ENCODE peak calls at places on chromosomes 2 and 18, in nine cellular contexts. A is kidney, X is ascending aorta, N is small intestine, H is Peyer's patch, O is HAP-1, M is adipocyte, F is cardiac muscle cell, P is aorta. S is an unnamed sample. For H3K9me3, the result is how much of the 10 kb centered on the place peaks cover.

GRCh38 chr2:111227716-111228141 is 107.0 kb downstream of the BCL2L11 start:
- DNase-seq in A (no peak), X (no peak), N (no peak), H (no peak), O (peak), M (peak), F (peak), P (no peak), S (no peak)

GRCh38 chr2:204487447-204488229 is 57.6 kb upstream of the PARD3B start:
- DNase-seq in A (no peak), X (no peak), N (no peak), H (no peak), O (no peak), M (peak), F (no peak), P (no peak), S (no peak)

GRCh38 chr2:181240844-181241243 is 216.3 kb upstream of the ITGA4 start:
- DNase-seq in A (no peak), X (no peak), N (no peak), H (no peak), O (no peak), M (no peak), F (no peak), P (no peak), S (no peak)

GRCh38 chr18:72427721-72428120 is 116.4 kb downstream of the CBLN2 start:
- DNase-seq in A (no peak), X (no peak), N (no peak), H (no peak), O (no peak), M (peak), F (no peak), P (no peak), S (no peak)

GRCh38 chr2:228115-228514 is 35.7 kb downstream of the SH3YL1 start:
- DNase-seq in A (no peak), X (no peak), N (no peak), H (no peak), O (no peak), M (no peak), F (no peak), P (no peak), S (no peak)

GRCh38 chr2:180208841-180209240 is 201.7 kb upstream of the CWC22 start:
- DNase-seq in A (no peak), X (no peak), N (no peak), H (no peak), O (no peak), M (peak), F (peak), P (no peak), S (no peak)

GRCh38 chr2:101779652-101780051 is 82.1 kb downstream of the MAP4K4 start:
- DNase-seq in A (no peak), X (no peak), N (no peak), H (no peak), O (no peak), M (no peak), F (no peak), P (no peak), S (no peak)

GRCh38 chr2:237864030-237864931 is 4.9 kb downstream of the RAMP1 start:
- DNase-seq in A (peak), X (no peak), N (peak), H (no peak), O (no peak), M (no peak), F (no peak), P (no peak), S (peak)

GRCh38 chr2:71830497-71831207 is 317.0 kb downstream of the CYP26B1 start:
- DNase-seq in A (no peak), X (no peak), N (no peak), H (no peak), O (no peak), M (no peak), F (no peak), P (no peak), S (no peak)

GRCh38 chr2:19073522-19073921 is 284.9 kb downstream of the OSR1 start:
- DNase-seq in A (no peak), X (no peak), N (no peak), H (no peak), O (no peak), M (peak), F (peak), P (no peak), S (no peak)

GRCh38 chr2:4618141-4618540 is 914.8 kb downstream of the DCDC2C start:
- DNase-seq in A (no peak), X (no peak), N (no peak), H (no peak), O (no peak), M (no peak), F (no peak), P (no peak), S (no peak)

GRCh38 chr2:4618630-4619228 is 915.4 kb downstream of the DCDC2C start:
- DNase-seq in A (no peak), X (no peak), N (no peak), H (no peak), O (no peak), M (no peak), F (no peak), P (no peak), S (no peak)
- H3K9me3 ChIP-seq in A (under half), X (under half), N (under half), H (under half), O (under half), M (under half), F (under half), P (under half), S (under half)

GRCh38 chr2:209376686-209377085 is 47.2 kb upstream of the MAP2 start:
- DNase-seq in A (no peak), X (no peak), N (no peak), H (no peak), O (no peak), M (no peak), F (no peak), P (no peak), S (no peak)
- H3K9me3 ChIP-seq in A (under half), X (under half), N (under half), H (under half), O (under half), M (under half), F (under half), P (under half), S (under half)

GRCh38 chr2:122132292-122132691 is 376.8 kb downstream of the TSN start:
- DNase-seq in A (no peak), X (no peak), N (no peak), H (no peak), O (no peak), M (no peak), F (peak), P (no peak), S (no peak)

DNA sequence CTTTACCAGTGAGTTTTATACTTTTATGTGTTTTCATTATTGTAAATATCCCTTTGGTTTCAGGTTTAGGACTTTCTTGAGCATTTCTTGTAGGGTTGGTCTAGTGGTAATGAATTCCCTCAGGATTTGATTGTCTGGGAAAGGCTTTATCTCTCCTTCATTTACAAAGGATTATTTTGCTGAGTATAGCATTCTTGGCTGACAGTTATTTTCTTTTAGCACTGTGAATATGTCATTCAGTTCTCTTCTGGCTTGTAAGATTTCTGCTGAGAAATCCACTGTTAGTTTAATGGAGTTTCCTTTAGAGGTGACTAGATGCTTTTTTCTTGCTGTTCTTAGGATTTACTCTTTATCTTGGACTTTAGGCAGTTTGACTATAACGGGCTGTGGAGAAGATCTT is 373.9 kb downstream of the TSN start:
- DNase-seq in A (no peak), X (no peak), N (no peak), H (no peak), O (no peak), M (no peak), F (no peak), P (no peak), S (no peak)
- H3K9me3 ChIP-seq in A (under half), X (under half), N (under half), H (under half), O (under half), M (under half), F (under half), P (under half), S (under half)

GRCh38 chr18:79901665-79902064 is 49.8 kb downstream of the SLC66A2 start:
- DNase-seq in A (no peak), X (no peak), N (no peak), H (no peak), O (no peak), M (no peak), F (no peak), P (no peak), S (no peak)

GRCh38 chr18:79902640-79903039 is 48.8 kb downstream of the SLC66A2 start:
- DNase-seq in A (no peak), X (no peak), N (no peak), H (no peak), O (no peak), M (no peak), F (no peak), P (no peak), S (peak)

GRCh38 chr18:79903071-79903635 is 48.3 kb downstream of the SLC66A2 start:
- DNase-seq in A (peak), X (no peak), N (no peak), H (no peak), O (no peak), M (no peak), F (no peak), P (no peak), S (no peak)

GRCh38 chr18:79900610-79901570 is 50.6 kb downstream of the SLC66A2 start:
- DNase-seq in A (peak), X (no peak), N (no peak), H (no peak), O (peak), M (no peak), F (no peak), P (peak), S (peak)

DNA sequence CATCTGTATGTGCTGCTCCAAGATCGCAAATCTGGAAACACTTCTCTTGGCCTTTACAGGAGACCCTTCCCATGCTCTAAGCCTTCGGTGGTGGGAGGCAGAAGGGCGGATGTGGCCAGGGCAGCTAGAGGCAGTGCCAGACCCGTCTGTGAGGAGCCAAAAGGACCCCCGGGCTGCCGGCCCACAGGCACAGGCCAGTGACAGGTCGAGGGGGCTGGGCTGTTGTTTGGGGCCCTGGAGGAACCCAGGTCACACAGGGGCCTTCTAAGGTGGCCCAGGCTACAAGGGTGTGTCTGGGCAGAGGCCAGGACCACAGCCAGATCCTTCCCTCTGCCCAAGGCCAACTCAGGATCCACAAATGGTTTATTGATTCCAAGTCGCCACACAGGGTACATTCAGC is 49.4 kb downstream of the SLC66A2 start:
- DNase-seq in A (no peak), X (no peak), N (no peak), H (no peak), O (no peak), M (no peak), F (no peak), P (no peak), S (no peak)
- H3K9me3 ChIP-seq in A (under half), X (under half), N (under half), H (under half), O (under half), M (under half), F (under half), P (under half), S (under half)

GRCh38 chr18:79889569-79889968 is 61.9 kb downstream of the SLC66A2 start:
- DNase-seq in A (no peak), X (no peak), N (no peak), H (no peak), O (no peak), M (no peak), F (no peak), P (no peak), S (no peak)
- H3K9me3 ChIP-seq in A (under half), X (half or more), N (under half), H (under half), O (under half), M (half or more), F (under half), P (under half), S (under half)

S was measured in heart left ventricle.